ENCODE peak calls at places on chromosomes 13 and 19, in six cellular contexts. C is NB4, O is H54, I is heart left ventricle, H is right lobe of liver, L is stomach. B is an unnamed sample.

GRCh38 chr19:42469311-42470239 is 26.8 kb upstream of the CXCL17 start:
- DNase-seq in L (no peak), H (no peak), I (no peak), C (peak; percentile 31), O (no peak), B (no peak)

GRCh38 chr19:3761382-3762129 is at the start of gene APBA3:
- DNase-seq in H (peak; percentile 93), C (peak; percentile 83), I (peak; percentile 92), L (peak; percentile 95), O (peak; percentile 91), B (peak; percentile 97)

GRCh38 chr13:110458017-110458416 is 103.5 kb downstream of the RAB20 start:
- DNase-seq in I (no peak), O (no peak), L (no peak), H (no peak), C (no peak), B (no peak)

GRCh38 chr19:52734340-52734892 is 428 bp downstream of the ZNF611 start:
- DNase-seq in C (no peak), L (peak; percentile 25), I (peak; percentile 30), H (peak; percentile 48), O (peak; percentile 22), B (peak; percentile 50)

GRCh38 chr19:18879579-18880373 is 16.2 kb downstream of the CERS1 start:
- DNase-seq in O (no peak), H (peak; percentile 47), I (no peak), L (peak; percentile 71), C (peak; percentile 63), B (peak; percentile 73)

GRCh38 chr13:44637581-44637980 is 61.5 kb upstream of the TSC22D1 start:
- DNase-seq in L (no peak), O (no peak), H (no peak), C (no peak), I (no peak), B (no peak)

GRCh38 chr13:32136061-32136460 is 104.5 kb downstream of the FRY start:
- DNase-seq in C (no peak), I (no peak), H (no peak), L (no peak), O (no peak), B (no peak)

GRCh38 chr13:66224644-66225043 is 1005.5 kb downstream of the PCDH9 start:
- DNase-seq in O (no peak), C (peak; percentile 23), I (no peak), L (no peak), H (no peak), B (no peak)

GRCh38 chr13:98466634-98467236 is 110.2 kb downstream of the STK24 start:
- DNase-seq in O (peak; percentile 77), L (no peak), I (no peak), H (no peak), C (peak; percentile 45), B (peak; percentile 80)

GRCh38 chr13:47188802-47189201 is 291.9 kb upstream of the HTR2A start:
- DNase-seq in O (no peak), H (no peak), I (no peak), C (peak; percentile 3), L (no peak), B (peak; percentile 16)

GRCh38 chr19:56393119-56394012 is at the start of gene ZNF582:
- DNase-seq in I (peak; percentile 97), O (peak; percentile 76), H (peak; percentile 95), C (peak; percentile 92), L (peak; percentile 89), B (peak; percentile 95)

GRCh38 chr13:113319371-113319770 is 22.3 kb downstream of the LAMP1 start:
- DNase-seq in C (no peak), I (no peak), H (no peak), O (no peak), L (no peak), B (no peak)

GRCh38 chr13:97932006-97932405 is 21.5 kb upstream of the IPO5 start:
- DNase-seq in O (no peak), L (no peak), H (no peak), C (no peak), I (no peak), B (no peak)

GRCh38 chr13:107277911-107278310 is 710.0 kb upstream of the ARGLU1 start:
- DNase-seq in C (no peak), I (no peak), L (no peak), H (no peak), O (no peak), B (no peak)

GRCh38 chr19:52172347-52172746 is 926 bp upstream of the ZNF836 start:
- DNase-seq in L (no peak), I (no peak), H (no peak), O (no peak), C (no peak), B (no peak)

GRCh38 chr13:40146063-40146462 is 490.6 kb downstream of the COG6 start:
- DNase-seq in L (no peak), C (no peak), H (no peak), I (no peak), O (no peak), B (no peak)

GRCh38 chr19:7600721-7601120 is 5.1 kb downstream of the CAMSAP3 start:
- DNase-seq in L (no peak), C (no peak), H (no peak), O (no peak), I (no peak), B (no peak)

GRCh38 chr19:7602240-7602934 is 6.7 kb downstream of the CAMSAP3 start:
- DNase-seq in C (peak; percentile 3), I (no peak), L (peak; percentile 81), O (no peak), H (no peak), B (no peak)

GRCh38 chr19:7605490-7606222 is 10.0 kb downstream of the CAMSAP3 start:
- DNase-seq in I (no peak), O (peak; percentile 90), H (no peak), C (peak; percentile 82), L (no peak), B (peak; percentile 80)

GRCh38 chr19:7603919-7604318 is 8.3 kb downstream of the CAMSAP3 start:
- DNase-seq in O (no peak), I (no peak), C (peak; percentile 54), L (no peak), H (no peak), B (no peak)

GRCh38 chr19:7602935-7603497 is 7.4 kb downstream of the CAMSAP3 start:
- DNase-seq in L (no peak), C (no peak), O (no peak), H (peak; percentile 45), I (no peak), B (no peak)
- TF ChIP-seq POLR2A in L (no peak), C (no peak), O (no peak), H (no peak), I (no peak), B (no peak)

DNA sequence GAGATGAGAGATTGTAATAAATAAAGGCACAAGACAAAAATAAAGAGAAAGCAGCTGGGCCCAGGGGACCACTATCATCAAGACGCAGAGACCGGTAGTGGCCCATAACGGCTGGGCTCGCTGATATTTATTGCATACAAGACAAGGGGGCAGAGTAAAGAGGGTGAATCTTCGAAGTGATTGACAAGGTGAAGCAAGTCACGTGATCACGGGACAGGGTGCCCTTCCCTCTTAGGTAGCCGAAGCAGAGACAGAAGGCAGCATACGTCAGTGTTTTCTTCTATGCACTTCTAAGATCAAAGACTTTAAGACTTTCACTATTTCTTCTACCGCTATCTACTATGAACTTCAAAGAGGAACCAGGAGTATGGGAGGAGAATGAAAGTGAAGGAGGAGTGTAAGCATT is 4.6 kb upstream of the PRKCG start:
- DNase-seq in I (no peak), L (no peak), C (no peak), H (no peak), O (no peak), B (no peak)
- TF ChIP-seq POLR2A in I (no peak), L (no peak), C (no peak), H (no peak), O (no peak), B (no peak)

GRCh38 chr19:41278478-41278877 is 14.3 kb downstream of the HNRNPUL1 start:
- DNase-seq in L (no peak), I (no peak), H (no peak), O (no peak), C (no peak), B (no peak)
- TF ChIP-seq POLR2A in L (no peak), I (no peak), H (no peak), O (no peak), C (no peak), B (no peak)

DNA sequence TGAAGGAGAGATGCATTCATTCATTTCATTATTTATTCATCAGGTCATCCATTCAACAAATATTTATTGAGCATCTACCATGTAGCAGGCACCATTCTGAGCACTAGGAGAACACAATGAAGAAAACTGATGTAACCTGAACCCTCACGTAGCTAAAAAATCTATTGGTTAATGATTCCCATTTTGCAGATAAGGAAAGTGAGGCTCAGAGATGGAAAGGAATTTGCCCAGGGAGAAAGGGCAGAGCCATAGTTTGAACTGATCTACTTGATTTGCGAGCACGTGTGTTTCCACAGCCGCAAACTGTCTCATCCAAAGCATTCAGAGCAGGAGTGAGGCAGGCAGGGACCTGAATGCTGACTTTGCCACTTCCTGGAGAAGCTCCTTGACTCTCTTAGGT is 2.7 kb downstream of the KLK8 start:
- DNase-seq in C (no peak), H (no peak), O (no peak), L (no peak), I (no peak), B (no peak)
- TF ChIP-seq POLR2A in C (no peak), H (no peak), O (no peak), L (no peak), I (no peak), B (no peak)

GRCh38 chr19:49473868-49474544 is at the start of gene FLT3LG:
- DNase-seq in C (peak; percentile 86), L (peak; percentile 79), I (peak; percentile 83), O (peak; percentile 99), H (peak; percentile 76), B (peak; percentile 94)
- TF ChIP-seq POLR2A in C (no peak), L (no peak), I (no peak), O (peak; percentile 21), H (no peak), B (peak; percentile 27)

DNA sequence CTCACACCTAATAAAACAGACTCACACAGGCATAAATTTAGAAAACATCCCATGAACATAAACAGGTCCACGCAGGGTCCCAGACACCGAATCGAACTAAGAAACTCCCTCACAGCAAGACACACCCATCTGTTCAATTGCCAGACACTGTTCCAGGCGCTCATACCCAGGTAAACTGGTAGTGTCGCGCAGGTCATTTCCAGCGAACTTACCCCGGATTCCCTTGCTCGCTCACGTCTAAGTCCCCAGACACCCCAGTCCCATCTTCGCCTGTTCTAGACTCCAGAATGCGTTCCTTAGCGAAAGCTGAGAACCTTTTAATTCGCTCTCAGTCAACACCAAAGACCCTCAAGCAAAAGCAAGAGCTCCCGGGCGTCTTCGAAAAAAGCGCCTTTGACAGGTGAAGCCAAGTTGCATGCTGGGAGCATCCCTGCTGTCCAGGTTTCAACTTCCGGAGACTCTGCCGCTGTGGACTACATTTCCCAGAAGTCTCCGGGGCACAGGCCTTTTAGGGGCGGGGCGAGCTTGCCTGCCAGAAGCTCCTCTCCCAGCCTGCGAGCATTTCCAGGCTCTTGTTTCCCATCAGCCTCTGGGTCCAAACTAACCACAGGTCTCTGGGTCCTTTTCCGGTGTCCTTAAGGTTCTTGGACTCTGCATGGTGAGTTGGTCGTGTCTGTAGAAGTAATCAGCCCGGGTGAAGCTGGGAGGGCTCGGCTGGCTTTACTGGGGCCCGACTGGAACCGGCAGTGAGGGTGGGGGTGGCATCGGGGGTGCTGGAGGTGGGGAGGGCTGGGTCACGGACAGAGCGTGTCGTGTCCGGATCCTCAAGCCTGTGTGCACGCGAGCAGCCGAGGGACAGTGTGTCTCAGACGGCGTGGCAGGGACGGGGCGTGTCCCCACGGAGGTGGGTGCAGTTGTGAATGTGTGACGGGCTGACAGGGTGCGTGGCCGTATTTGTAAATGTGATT is at the start of gene ZNF283:
- DNase-seq in O (peak; percentile 90), I (peak; percentile 91), L (peak; percentile 91), C (peak; percentile 82), H (peak; percentile 92), B (peak; percentile 90)
- TF ChIP-seq POLR2A in O (peak; percentile 41), I (no peak), L (no peak), C (peak; percentile 28), H (peak; percentile 31), B (no peak)